ENCODE peak calls at places on chromosomes 5 and 9, in four cellular contexts. One of them, this sample, is unnamed.

GRCh38 chr5:112696786-112697185 is 40.9 kb upstream of the APC start:
- DNase-seq in psoas muscle: no peak
- DNase-seq in CD4-positive, alpha-beta T cell: no peak
- DNase-seq in mesothelial cell of epicardium: no peak
- DNase-seq in this sample: no peak

GRCh38 chr9:69496803-69497450 is 171.9 kb downstream of the ENTREP1 start:
- DNase-seq in psoas muscle: no peak
- DNase-seq in CD4-positive, alpha-beta T cell: no peak
- DNase-seq in mesothelial cell of epicardium: no peak
- DNase-seq in this sample: no peak

GRCh38 chr9:69379250-69379982 is 54.4 kb downstream of the ENTREP1 start:
- DNase-seq in psoas muscle: peak; percentile 47
- DNase-seq in CD4-positive, alpha-beta T cell: no peak
- DNase-seq in mesothelial cell of epicardium: no peak
- DNase-seq in this sample: no peak

GRCh38 chr9:120593250-120593954 is 13.4 kb upstream of the CDK5RAP2 start:
- DNase-seq in psoas muscle: no peak
- DNase-seq in CD4-positive, alpha-beta T cell: no peak
- DNase-seq in mesothelial cell of epicardium: no peak
- DNase-seq in this sample: no peak

GRCh38 chr9:132082188-132082587 is 2.5 kb upstream of the MED27 start:
- DNase-seq in psoas muscle: no peak
- DNase-seq in CD4-positive, alpha-beta T cell: no peak
- DNase-seq in mesothelial cell of epicardium: no peak
- DNase-seq in this sample: no peak

GRCh38 chr5:98770158-98770910 is 3.1 kb upstream of the RGMB start:
- DNase-seq in psoas muscle: peak; percentile 45
- DNase-seq in CD4-positive, alpha-beta T cell: no peak
- DNase-seq in mesothelial cell of epicardium: no peak
- DNase-seq in this sample: no peak

GRCh38 chr5:122313001-122313402 is 965 bp downstream of the SNCAIP start:
- DNase-seq in psoas muscle: peak; percentile 33
- DNase-seq in CD4-positive, alpha-beta T cell: no peak
- DNase-seq in mesothelial cell of epicardium: no peak
- DNase-seq in this sample: no peak

GRCh38 chr5:57174128-57174849 is 430 bp downstream of the GPBP1 start:
- DNase-seq in psoas muscle: peak; percentile 30
- DNase-seq in CD4-positive, alpha-beta T cell: no peak
- DNase-seq in mesothelial cell of epicardium: no peak
- DNase-seq in this sample: no peak

GRCh38 chr5:124806026-124806856 is 59.8 kb upstream of the ZNF608 start:
- DNase-seq in psoas muscle: peak; percentile 41
- DNase-seq in CD4-positive, alpha-beta T cell: no peak
- DNase-seq in mesothelial cell of epicardium: peak; percentile 76
- DNase-seq in this sample: no peak

GRCh38 chr9:133142657-133143592 is 20.8 kb downstream of the GBGT1 start:
- DNase-seq in psoas muscle: no peak
- DNase-seq in CD4-positive, alpha-beta T cell: no peak
- DNase-seq in mesothelial cell of epicardium: no peak
- DNase-seq in this sample: no peak

GRCh38 chr9:21883642-21884041 is 81.2 kb downstream of the MTAP start:
- DNase-seq in psoas muscle: no peak
- DNase-seq in CD4-positive, alpha-beta T cell: no peak
- DNase-seq in mesothelial cell of epicardium: no peak
- DNase-seq in this sample: no peak

GRCh38 chr5:113846941-113847340 is 333.4 kb downstream of the YTHDC2 start:
- DNase-seq in psoas muscle: no peak
- DNase-seq in CD4-positive, alpha-beta T cell: no peak
- DNase-seq in mesothelial cell of epicardium: no peak
- DNase-seq in this sample: no peak

GRCh38 chr9:69357854-69358220 is 32.8 kb downstream of the ENTREP1 start:
- DNase-seq in psoas muscle: no peak
- DNase-seq in CD4-positive, alpha-beta T cell: no peak
- DNase-seq in mesothelial cell of epicardium: no peak
- DNase-seq in this sample: no peak

GRCh38 chr5:39411051-39411450 is 13.7 kb downstream of the DAB2 start:
- DNase-seq in psoas muscle: no peak
- DNase-seq in CD4-positive, alpha-beta T cell: no peak
- DNase-seq in mesothelial cell of epicardium: no peak
- DNase-seq in this sample: no peak

GRCh38 chr5:7010578-7010977 is 297.3 kb downstream of the TENT4A start:
- DNase-seq in psoas muscle: no peak
- DNase-seq in CD4-positive, alpha-beta T cell: no peak
- DNase-seq in mesothelial cell of epicardium: no peak
- DNase-seq in this sample: no peak

GRCh38 chr5:40405230-40405629 is 274.5 kb upstream of the PTGER4 start:
- DNase-seq in psoas muscle: no peak
- DNase-seq in CD4-positive, alpha-beta T cell: no peak
- DNase-seq in mesothelial cell of epicardium: no peak
- DNase-seq in this sample: no peak

GRCh38 chr9:23581936-23582335 is 244.1 kb downstream of the ELAVL2 start:
- DNase-seq in psoas muscle: no peak
- DNase-seq in CD4-positive, alpha-beta T cell: no peak
- DNase-seq in mesothelial cell of epicardium: no peak
- DNase-seq in this sample: no peak

GRCh38 chr9:79662553-79662956 is 90.8 kb downstream of the TLE4 start:
- DNase-seq in psoas muscle: no peak
- DNase-seq in CD4-positive, alpha-beta T cell: no peak
- DNase-seq in mesothelial cell of epicardium: no peak
- DNase-seq in this sample: no peak

GRCh38 chr5:77138981-77139380 is 51.9 kb upstream of the ZBED3 start:
- DNase-seq in psoas muscle: no peak
- DNase-seq in CD4-positive, alpha-beta T cell: no peak
- DNase-seq in mesothelial cell of epicardium: no peak
- DNase-seq in this sample: no peak

GRCh38 chr9:68869020-68869419 is 144.9 kb downstream of the PRKACG start:
- DNase-seq in psoas muscle: no peak
- DNase-seq in CD4-positive, alpha-beta T cell: no peak
- DNase-seq in mesothelial cell of epicardium: no peak
- DNase-seq in this sample: no peak

GRCh38 chr5:142547445-142548374 is 138.2 kb downstream of the FGF1 start:
- DNase-seq in psoas muscle: no peak
- DNase-seq in CD4-positive, alpha-beta T cell: no peak
- DNase-seq in mesothelial cell of epicardium: no peak
- DNase-seq in this sample: no peak

GRCh38 chr5:140239939-140240700 is 62.8 kb downstream of the PFDN1 start:
- DNase-seq in psoas muscle: peak; percentile 64
- DNase-seq in CD4-positive, alpha-beta T cell: peak; percentile 45
- DNase-seq in mesothelial cell of epicardium: peak; percentile 52
- DNase-seq in this sample: peak; percentile 28

GRCh38 chr5:133365326-133365725 is 247.0 kb downstream of the FSTL4 start:
- DNase-seq in psoas muscle: no peak
- DNase-seq in CD4-positive, alpha-beta T cell: no peak
- DNase-seq in mesothelial cell of epicardium: no peak
- DNase-seq in this sample: no peak

GRCh38 chr9:130660326-130660682 is 4.1 kb upstream of the PRDM12 start:
- DNase-seq in psoas muscle: no peak
- DNase-seq in CD4-positive, alpha-beta T cell: no peak
- DNase-seq in mesothelial cell of epicardium: no peak
- DNase-seq in this sample: no peak

GRCh38 chr9:111895996-111896941 is at the start of gene UGCG:
- DNase-seq in psoas muscle: peak; percentile 89
- DNase-seq in CD4-positive, alpha-beta T cell: peak; percentile 83
- DNase-seq in mesothelial cell of epicardium: peak; percentile 85
- DNase-seq in this sample: peak; percentile 64

GRCh38 chr9:70602364-70603019 is 188.0 kb upstream of the KLF9 start:
- DNase-seq in psoas muscle: no peak
- DNase-seq in CD4-positive, alpha-beta T cell: peak; percentile 24
- DNase-seq in mesothelial cell of epicardium: no peak
- DNase-seq in this sample: peak; percentile 34

GRCh38 chr9:14349141-14349817 is 35.3 kb upstream of the NFIB start:
- DNase-seq in psoas muscle: no peak
- DNase-seq in CD4-positive, alpha-beta T cell: no peak
- DNase-seq in mesothelial cell of epicardium: no peak
- DNase-seq in this sample: no peak

GRCh38 chr5:100644206-100644605 is 109.0 kb downstream of the FAM174A start:
- DNase-seq in psoas muscle: no peak
- DNase-seq in CD4-positive, alpha-beta T cell: no peak
- DNase-seq in mesothelial cell of epicardium: no peak
- DNase-seq in this sample: no peak

GRCh38 chr9:107557236-107557990 is 67.8 kb upstream of the KLF4 start:
- DNase-seq in psoas muscle: no peak
- DNase-seq in CD4-positive, alpha-beta T cell: no peak
- DNase-seq in mesothelial cell of epicardium: no peak
- DNase-seq in this sample: no peak

GRCh38 chr9:121499427-121500164 is at the start of gene GGTA1:
- DNase-seq in psoas muscle: peak; percentile 69
- DNase-seq in CD4-positive, alpha-beta T cell: no peak
- DNase-seq in mesothelial cell of epicardium: peak; percentile 46
- DNase-seq in this sample: peak; percentile 48

GRCh38 chr5:25544652-25545249 is 900.0 kb upstream of the CDH10 start:
- DNase-seq in psoas muscle: no peak
- DNase-seq in CD4-positive, alpha-beta T cell: no peak
- DNase-seq in mesothelial cell of epicardium: no peak
- DNase-seq in this sample: no peak
- TF ChIP-seq CTCF in psoas muscle: peak; percentile 9
- TF ChIP-seq CTCF in CD4-positive, alpha-beta T cell: no peak
- TF ChIP-seq CTCF in mesothelial cell of epicardium: peak; percentile 21
- TF ChIP-seq CTCF in this sample: peak; percentile 62

DNA sequence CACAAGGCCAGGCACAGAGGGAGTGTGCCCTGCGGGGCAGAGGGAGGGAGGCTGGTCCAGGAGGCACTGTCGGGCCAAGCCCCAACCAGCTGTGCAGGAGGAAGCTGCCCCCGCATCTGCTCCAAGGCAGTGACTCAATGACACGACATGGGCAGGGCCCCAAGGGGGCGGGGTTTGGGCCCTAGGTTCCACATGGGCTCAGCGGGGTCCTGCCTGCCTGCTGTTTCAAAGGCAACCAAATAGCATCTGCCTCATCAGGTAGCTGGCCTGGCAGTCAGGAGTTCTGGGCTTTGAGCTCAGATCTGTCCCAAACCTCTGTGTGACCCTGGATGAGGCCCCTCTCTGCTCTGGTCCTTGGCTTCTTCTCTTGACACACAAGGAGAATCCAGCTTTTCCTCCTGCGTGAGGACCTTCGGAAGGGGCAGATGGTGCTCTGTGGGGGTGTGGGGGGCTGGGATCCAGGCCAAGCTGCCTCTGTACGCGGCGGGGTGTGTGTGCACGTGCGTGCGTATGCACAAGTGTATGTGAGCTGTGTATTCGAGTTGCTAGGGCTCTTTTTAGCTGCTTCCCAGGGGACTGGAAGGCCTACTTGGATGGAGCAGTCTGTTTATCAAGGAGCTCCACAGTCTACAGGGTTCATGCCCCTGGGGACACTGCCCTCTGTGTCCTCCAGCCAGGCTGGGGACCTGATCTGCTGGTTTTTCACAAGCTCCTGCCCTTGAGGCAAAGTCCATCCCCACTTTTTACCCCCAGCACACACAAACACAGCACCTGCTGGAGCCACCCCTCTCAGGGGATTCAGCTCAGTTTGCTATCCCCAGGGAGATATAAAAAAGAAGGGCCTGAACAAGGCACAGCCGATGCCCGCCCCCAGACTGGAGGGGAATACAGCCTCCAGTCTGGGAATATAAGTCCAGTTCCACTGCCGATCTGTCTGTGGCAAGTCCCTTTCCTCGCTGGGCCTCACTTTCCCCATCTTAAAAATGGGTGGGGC is 138.9 kb downstream of the RGS3 start:
- DNase-seq in psoas muscle: peak; percentile 90
- DNase-seq in CD4-positive, alpha-beta T cell: no peak
- DNase-seq in mesothelial cell of epicardium: no peak
- DNase-seq in this sample: peak; percentile 47
- TF ChIP-seq CTCF in psoas muscle: no peak
- TF ChIP-seq CTCF in CD4-positive, alpha-beta T cell: no peak
- TF ChIP-seq CTCF in mesothelial cell of epicardium: no peak
- TF ChIP-seq CTCF in this sample: no peak

GRCh38 chr9:134399435-134400056 is 73.3 kb downstream of the RXRA start:
- DNase-seq in psoas muscle: no peak
- DNase-seq in CD4-positive, alpha-beta T cell: no peak
- DNase-seq in mesothelial cell of epicardium: no peak
- DNase-seq in this sample: no peak
- TF ChIP-seq CTCF in psoas muscle: peak; percentile 46
- TF ChIP-seq CTCF in CD4-positive, alpha-beta T cell: peak; percentile 39
- TF ChIP-seq CTCF in mesothelial cell of epicardium: peak; percentile 74
- TF ChIP-seq CTCF in this sample: peak; percentile 16

GRCh38 chr5:177494356-177495195 is 2.8 kb downstream of the PDLIM7 start:
- DNase-seq in psoas muscle: peak; percentile 69
- DNase-seq in CD4-positive, alpha-beta T cell: no peak
- DNase-seq in mesothelial cell of epicardium: peak; percentile 69
- DNase-seq in this sample: no peak
- TF ChIP-seq CTCF in psoas muscle: no peak
- TF ChIP-seq CTCF in CD4-positive, alpha-beta T cell: no peak
- TF ChIP-seq CTCF in mesothelial cell of epicardium: no peak
- TF ChIP-seq CTCF in this sample: peak; percentile 23

GRCh38 chr9:136925414-136926153 is 19.0 kb downstream of the FBXW5 start:
- DNase-seq in psoas muscle: no peak
- DNase-seq in CD4-positive, alpha-beta T cell: no peak
- DNase-seq in mesothelial cell of epicardium: no peak
- DNase-seq in this sample: no peak
- TF ChIP-seq CTCF in psoas muscle: no peak
- TF ChIP-seq CTCF in CD4-positive, alpha-beta T cell: peak; percentile 11
- TF ChIP-seq CTCF in mesothelial cell of epicardium: no peak
- TF ChIP-seq CTCF in this sample: no peak

GRCh38 chr5:158127536-158127935 is 268.6 kb upstream of the CLINT1 start:
- DNase-seq in psoas muscle: no peak
- DNase-seq in CD4-positive, alpha-beta T cell: no peak
- DNase-seq in mesothelial cell of epicardium: no peak
- DNase-seq in this sample: no peak
- TF ChIP-seq CTCF in psoas muscle: no peak
- TF ChIP-seq CTCF in CD4-positive, alpha-beta T cell: no peak
- TF ChIP-seq CTCF in mesothelial cell of epicardium: no peak
- TF ChIP-seq CTCF in this sample: no peak

This sample was measured in D721Med.